ENCODE peak calls at places on chromosomes 2 and 18, in nine cellular contexts. One of them, this sample, is unnamed.
A peak's percentile ranks its signal among the peaks of the same experiment; 100 is the strongest.

GRCh38 chr2:143581989-143582719 is 452.9 kb downstream of the ARHGAP15 start:
- DNase-seq in endothelial cell: no peak
- DNase-seq in suprapubic skin: no peak
- DNase-seq in HFFc6: no peak
- DNase-seq in RWPE2: no peak
- DNase-seq in cardiac muscle cell: peak; percentile 30
- DNase-seq in coronary artery: no peak
- DNase-seq in tibial nerve: no peak
- DNase-seq in HFF-Myc: no peak
- DNase-seq in this sample: no peak

GRCh38 chr18:11495441-11495840 is 114.0 kb upstream of the SLC35G4 start:
- DNase-seq in tibial nerve: no peak
- DNase-seq in HFF-Myc: no peak
- DNase-seq in endothelial cell: no peak
- DNase-seq in cardiac muscle cell: no peak
- DNase-seq in RWPE2: no peak
- DNase-seq in suprapubic skin: no peak
- DNase-seq in coronary artery: no peak
- DNase-seq in HFFc6: no peak
- DNase-seq in this sample: no peak

GRCh38 chr2:233125455-233126065 is 65.4 kb downstream of the INPP5D start:
- DNase-seq in coronary artery: no peak
- DNase-seq in HFFc6: no peak
- DNase-seq in RWPE2: no peak
- DNase-seq in suprapubic skin: peak; percentile 29
- DNase-seq in tibial nerve: no peak
- DNase-seq in endothelial cell: no peak
- DNase-seq in cardiac muscle cell: no peak
- DNase-seq in HFF-Myc: no peak
- DNase-seq in this sample: no peak

GRCh38 chr18:52435301-52435700 is 95.3 kb downstream of the DCC start:
- DNase-seq in suprapubic skin: no peak
- DNase-seq in HFFc6: no peak
- DNase-seq in RWPE2: no peak
- DNase-seq in coronary artery: no peak
- DNase-seq in tibial nerve: no peak
- DNase-seq in endothelial cell: no peak
- DNase-seq in HFF-Myc: no peak
- DNase-seq in cardiac muscle cell: no peak
- DNase-seq in this sample: no peak

GRCh38 chr2:231940795-231941194 is 14.6 kb upstream of the NPPC start:
- DNase-seq in HFF-Myc: no peak
- DNase-seq in endothelial cell: no peak
- DNase-seq in RWPE2: no peak
- DNase-seq in tibial nerve: no peak
- DNase-seq in suprapubic skin: no peak
- DNase-seq in HFFc6: no peak
- DNase-seq in coronary artery: no peak
- DNase-seq in cardiac muscle cell: no peak
- DNase-seq in this sample: no peak

GRCh38 chr2:196808281-196808680 is 874 bp downstream of the C2orf66 start:
- DNase-seq in coronary artery: no peak
- DNase-seq in HFFc6: no peak
- DNase-seq in endothelial cell: no peak
- DNase-seq in tibial nerve: no peak
- DNase-seq in HFF-Myc: no peak
- DNase-seq in cardiac muscle cell: peak; percentile 25
- DNase-seq in RWPE2: no peak
- DNase-seq in suprapubic skin: no peak
- DNase-seq in this sample: no peak

GRCh38 chr2:81195774-81196382 is 891.3 kb upstream of the LRRTM1 start:
- DNase-seq in endothelial cell: no peak
- DNase-seq in suprapubic skin: no peak
- DNase-seq in coronary artery: no peak
- DNase-seq in HFFc6: no peak
- DNase-seq in RWPE2: no peak
- DNase-seq in tibial nerve: no peak
- DNase-seq in cardiac muscle cell: no peak
- DNase-seq in HFF-Myc: no peak
- DNase-seq in this sample: no peak

GRCh38 chr2:150076281-150076680 is 411.2 kb downstream of the RND3 start:
- DNase-seq in HFFc6: peak; percentile 76
- DNase-seq in coronary artery: no peak
- DNase-seq in suprapubic skin: no peak
- DNase-seq in cardiac muscle cell: peak; percentile 34
- DNase-seq in RWPE2: no peak
- DNase-seq in HFF-Myc: no peak
- DNase-seq in tibial nerve: no peak
- DNase-seq in endothelial cell: no peak
- DNase-seq in this sample: no peak

GRCh38 chr18:62498616-62499262 is 24.1 kb upstream of the ZCCHC2 start:
- DNase-seq in tibial nerve: no peak
- DNase-seq in endothelial cell: no peak
- DNase-seq in coronary artery: no peak
- DNase-seq in HFFc6: no peak
- DNase-seq in suprapubic skin: no peak
- DNase-seq in RWPE2: no peak
- DNase-seq in cardiac muscle cell: no peak
- DNase-seq in HFF-Myc: no peak
- DNase-seq in this sample: no peak

GRCh38 chr2:188629890-188630483 is 338.3 kb downstream of the GULP1 start:
- DNase-seq in cardiac muscle cell: peak; percentile 93
- DNase-seq in RWPE2: no peak
- DNase-seq in coronary artery: no peak
- DNase-seq in HFF-Myc: peak; percentile 62
- DNase-seq in endothelial cell: no peak
- DNase-seq in HFFc6: no peak
- DNase-seq in suprapubic skin: no peak
- DNase-seq in tibial nerve: no peak
- DNase-seq in this sample: no peak

GRCh38 chr2:231167745-231168459 is 30.5 kb upstream of the ARMC9 start:
- DNase-seq in HFF-Myc: no peak
- DNase-seq in coronary artery: no peak
- DNase-seq in endothelial cell: no peak
- DNase-seq in suprapubic skin: no peak
- DNase-seq in HFFc6: no peak
- DNase-seq in cardiac muscle cell: peak; percentile 57
- DNase-seq in RWPE2: no peak
- DNase-seq in tibial nerve: no peak
- DNase-seq in this sample: no peak

GRCh38 chr2:102025016-102025491 is 33.3 kb downstream of the IL1R2 start:
- DNase-seq in HFFc6: peak; percentile 10
- DNase-seq in HFF-Myc: no peak
- DNase-seq in tibial nerve: no peak
- DNase-seq in endothelial cell: no peak
- DNase-seq in RWPE2: no peak
- DNase-seq in suprapubic skin: no peak
- DNase-seq in cardiac muscle cell: peak; percentile 88
- DNase-seq in coronary artery: no peak
- DNase-seq in this sample: no peak

DNA sequence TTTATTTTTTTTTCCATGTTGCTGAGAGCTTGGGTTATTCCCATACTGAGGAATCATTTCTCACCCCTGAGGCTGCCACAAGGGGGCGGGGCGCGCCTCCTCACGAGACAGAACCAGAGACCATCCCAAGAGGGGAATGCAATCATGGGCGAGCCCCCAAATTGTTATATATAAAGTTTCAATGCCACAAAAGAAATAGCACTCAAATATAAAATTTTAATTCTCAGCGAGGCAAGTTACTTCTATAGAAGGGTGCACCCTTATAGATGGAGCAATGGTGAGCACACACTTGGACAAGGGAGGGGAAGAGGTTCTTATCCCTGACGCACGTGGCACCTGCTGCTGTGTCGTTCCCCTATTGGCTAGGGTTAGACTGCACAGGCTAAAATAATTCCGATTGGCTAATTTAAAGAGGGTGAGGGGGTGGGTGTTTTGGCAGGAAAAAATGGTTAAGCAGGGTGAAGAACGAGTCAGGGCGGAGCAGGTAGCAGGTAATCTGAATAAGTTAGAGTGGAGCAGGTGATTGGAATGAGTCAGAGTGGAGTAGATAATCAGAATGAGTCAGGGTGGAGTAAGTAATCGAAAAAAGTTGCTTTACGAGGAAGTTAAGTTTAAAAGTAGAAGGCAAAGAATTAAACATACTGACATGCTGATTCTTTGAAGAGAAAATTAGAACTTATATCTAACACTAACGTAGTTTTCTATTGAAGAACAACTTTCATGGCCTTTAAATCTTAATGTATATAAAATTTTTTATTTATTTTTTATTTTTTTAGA is 177.5 kb downstream of the MTCL1 start:
- DNase-seq in RWPE2: no peak
- DNase-seq in suprapubic skin: no peak
- DNase-seq in cardiac muscle cell: no peak
- DNase-seq in HFFc6: peak; percentile 8
- DNase-seq in endothelial cell: no peak
- DNase-seq in tibial nerve: no peak
- DNase-seq in HFF-Myc: no peak
- DNase-seq in coronary artery: no peak
- DNase-seq in this sample: peak; percentile 60
- TF ChIP-seq CTCF in RWPE2: peak; percentile 31
- TF ChIP-seq CTCF in suprapubic skin: no peak
- TF ChIP-seq CTCF in cardiac muscle cell: no peak
- TF ChIP-seq CTCF in HFFc6: peak; percentile 78
- TF ChIP-seq CTCF in endothelial cell: no peak
- TF ChIP-seq CTCF in tibial nerve: no peak
- TF ChIP-seq CTCF in HFF-Myc: peak; percentile 63
- TF ChIP-seq CTCF in coronary artery: no peak
- TF ChIP-seq CTCF in this sample: peak; percentile 69

GRCh38 chr2:72050734-72051133 is 96.9 kb downstream of the CYP26B1 start:
- DNase-seq in endothelial cell: no peak
- DNase-seq in HFFc6: no peak
- DNase-seq in tibial nerve: no peak
- DNase-seq in suprapubic skin: no peak
- DNase-seq in HFF-Myc: no peak
- DNase-seq in RWPE2: no peak
- DNase-seq in cardiac muscle cell: no peak
- DNase-seq in coronary artery: no peak
- DNase-seq in this sample: no peak

GRCh38 chr2:72057308-72057707 is 90.4 kb downstream of the CYP26B1 start:
- DNase-seq in cardiac muscle cell: no peak
- DNase-seq in HFF-Myc: no peak
- DNase-seq in HFFc6: no peak
- DNase-seq in endothelial cell: no peak
- DNase-seq in suprapubic skin: no peak
- DNase-seq in tibial nerve: no peak
- DNase-seq in coronary artery: no peak
- DNase-seq in RWPE2: no peak
- DNase-seq in this sample: no peak

GRCh38 chr2:72048881-72049477 is 98.7 kb downstream of the CYP26B1 start:
- DNase-seq in suprapubic skin: no peak
- DNase-seq in endothelial cell: no peak
- DNase-seq in HFFc6: no peak
- DNase-seq in HFF-Myc: no peak
- DNase-seq in cardiac muscle cell: no peak
- DNase-seq in tibial nerve: no peak
- DNase-seq in coronary artery: no peak
- DNase-seq in RWPE2: no peak
- DNase-seq in this sample: no peak

DNA sequence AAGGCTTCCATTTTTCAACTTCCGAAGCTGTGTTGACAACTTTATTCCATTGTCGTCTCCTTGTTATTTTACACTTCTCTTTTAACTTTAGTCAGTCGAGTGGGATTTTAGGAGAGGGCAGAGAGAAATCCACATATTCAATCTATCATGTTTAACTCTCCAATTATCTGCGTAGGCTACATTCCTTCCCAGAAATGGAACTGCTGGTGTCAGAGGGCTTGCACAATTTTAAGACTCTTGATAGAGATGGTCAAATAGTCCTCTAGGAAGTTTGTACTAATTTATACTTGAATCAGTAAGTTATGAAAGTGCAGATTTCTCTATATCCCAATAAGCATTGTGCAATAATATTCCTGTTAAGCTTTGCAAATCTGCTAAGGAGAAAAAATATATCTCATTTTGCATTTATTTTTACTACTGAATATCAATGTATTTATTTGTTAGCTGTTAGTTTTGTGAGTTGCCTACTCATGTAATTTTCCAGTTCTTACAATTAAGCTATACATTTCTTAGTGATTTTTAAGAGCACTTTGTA is 95.6 kb downstream of the CYP26B1 start:
- DNase-seq in HFFc6: no peak
- DNase-seq in tibial nerve: no peak
- DNase-seq in cardiac muscle cell: peak; percentile 30
- DNase-seq in RWPE2: no peak
- DNase-seq in suprapubic skin: no peak
- DNase-seq in coronary artery: no peak
- DNase-seq in endothelial cell: no peak
- DNase-seq in HFF-Myc: no peak
- DNase-seq in this sample: no peak
- TF ChIP-seq CTCF in HFFc6: no peak
- TF ChIP-seq CTCF in tibial nerve: no peak
- TF ChIP-seq CTCF in cardiac muscle cell: no peak
- TF ChIP-seq CTCF in RWPE2: no peak
- TF ChIP-seq CTCF in suprapubic skin: no peak
- TF ChIP-seq CTCF in coronary artery: no peak
- TF ChIP-seq CTCF in endothelial cell: no peak
- TF ChIP-seq CTCF in HFF-Myc: no peak
- TF ChIP-seq CTCF in this sample: no peak

DNA sequence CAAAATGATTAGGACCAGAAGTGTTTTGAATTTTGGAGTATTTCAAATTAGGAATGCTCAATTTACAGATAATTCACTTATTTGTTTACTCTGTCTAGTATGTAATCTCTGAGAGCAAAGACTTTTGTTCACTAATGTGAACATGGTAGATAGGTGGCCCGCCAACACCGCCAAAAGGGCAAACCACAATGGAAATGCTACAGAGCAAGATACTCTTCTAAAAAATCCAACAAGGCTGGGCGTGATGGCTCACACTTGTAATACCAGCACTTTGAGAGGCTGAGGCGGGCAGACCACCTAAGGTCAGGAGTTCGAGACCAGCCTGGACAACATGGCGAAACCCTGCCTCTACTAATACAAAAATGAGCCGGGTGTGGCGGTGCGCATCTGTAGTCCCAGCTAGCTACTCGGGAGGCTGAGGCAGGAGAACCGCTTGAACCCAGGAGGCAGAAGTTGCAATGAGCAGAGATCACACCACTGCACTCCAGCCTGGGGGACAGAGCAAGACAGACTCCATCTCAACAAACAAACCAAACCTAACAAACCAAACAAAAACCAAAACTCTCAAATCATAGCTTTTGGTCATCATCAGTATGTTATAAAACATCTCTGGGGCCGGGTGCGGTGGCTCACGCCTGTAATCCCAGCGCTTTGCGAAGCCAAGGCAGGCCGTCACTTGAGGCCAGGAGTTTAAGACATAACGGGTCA is 2.4 kb downstream of the CCT4 start:
- DNase-seq in endothelial cell: no peak
- DNase-seq in HFFc6: no peak
- DNase-seq in cardiac muscle cell: no peak
- DNase-seq in HFF-Myc: no peak
- DNase-seq in coronary artery: no peak
- DNase-seq in tibial nerve: no peak
- DNase-seq in RWPE2: no peak
- DNase-seq in suprapubic skin: no peak
- DNase-seq in this sample: no peak
- TF ChIP-seq CTCF in endothelial cell: no peak
- TF ChIP-seq CTCF in HFFc6: no peak
- TF ChIP-seq CTCF in cardiac muscle cell: no peak
- TF ChIP-seq CTCF in HFF-Myc: no peak
- TF ChIP-seq CTCF in coronary artery: no peak
- TF ChIP-seq CTCF in tibial nerve: no peak
- TF ChIP-seq CTCF in RWPE2: no peak
- TF ChIP-seq CTCF in suprapubic skin: no peak
- TF ChIP-seq CTCF in this sample: no peak

GRCh38 chr2:105744909-105745853 is at the start of gene NCK2:
- DNase-seq in RWPE2: no peak
- DNase-seq in cardiac muscle cell: peak; percentile 39
- DNase-seq in suprapubic skin: no peak
- DNase-seq in endothelial cell: peak; percentile 53
- DNase-seq in coronary artery: no peak
- DNase-seq in HFFc6: no peak
- DNase-seq in HFF-Myc: no peak
- DNase-seq in tibial nerve: peak; percentile 11
- DNase-seq in this sample: no peak
- TF ChIP-seq CTCF in RWPE2: no peak
- TF ChIP-seq CTCF in cardiac muscle cell: no peak
- TF ChIP-seq CTCF in suprapubic skin: no peak
- TF ChIP-seq CTCF in endothelial cell: no peak
- TF ChIP-seq CTCF in coronary artery: no peak
- TF ChIP-seq CTCF in HFFc6: no peak
- TF ChIP-seq CTCF in HFF-Myc: no peak
- TF ChIP-seq CTCF in tibial nerve: peak; percentile 43
- TF ChIP-seq CTCF in this sample: peak; percentile 63